ENCODE peak calls at places on chromosome 6, in nine cellular contexts. V is adipocyte, U is esophagus muscularis mucosa, I is A549, M is lower lobe of right lung, B is lung, Y is right atrium auricular region, E is aorta, N is heart right ventricle. W is an unnamed sample.
A peak's percentile ranks its signal among the peaks of the same experiment; 100 is the strongest.

GRCh38 chr6:140623498-140623897 is 1249.0 kb upstream of the CITED2 start:
- DNase-seq in M (no peak), B (no peak), E (no peak), N (no peak), V (peak; percentile 56), Y (no peak), U (no peak), I (peak; percentile 21), W (no peak)

GRCh38 chr6:26465776-26466175 is 8.0 kb downstream of the BTN2A1 start:
- DNase-seq in I (no peak), N (no peak), E (no peak), U (no peak), Y (no peak), B (no peak), M (no peak), V (no peak), W (no peak)

GRCh38 chr6:146885708-146886457 is 287.1 kb downstream of the ADGB start:
- DNase-seq in Y (no peak), B (no peak), E (no peak), U (no peak), V (no peak), I (no peak), N (no peak), M (no peak), W (no peak)

GRCh38 chr6:91646649-91647048 is 1059.8 kb upstream of the MAP3K7 start:
- DNase-seq in M (no peak), I (no peak), N (no peak), B (no peak), U (no peak), E (no peak), Y (no peak), V (no peak), W (no peak)

GRCh38 chr6:140003217-140003616 is 628.8 kb upstream of the CITED2 start:
- DNase-seq in U (no peak), V (peak; percentile 7), M (no peak), N (no peak), E (no peak), B (no peak), I (no peak), Y (no peak), W (no peak)

GRCh38 chr6:27161946-27162603 is 85.4 kb upstream of the PRSS16 start:
- DNase-seq in I (peak; percentile 66), Y (no peak), B (no peak), N (no peak), M (no peak), E (no peak), U (no peak), V (peak; percentile 82), W (no peak)

GRCh38 chr6:27096834-27097511 is 150.5 kb upstream of the PRSS16 start:
- DNase-seq in N (no peak), Y (no peak), M (peak; percentile 66), B (peak; percentile 51), V (peak; percentile 52), I (peak; percentile 87), E (no peak), U (no peak), W (no peak)

GRCh38 chr6:24458134-24458533 is 31.2 kb downstream of the GPLD1 start:
- DNase-seq in U (no peak), N (no peak), V (no peak), B (no peak), M (no peak), I (no peak), E (no peak), Y (no peak), W (no peak)

GRCh38 chr6:107116328-107116892 is 1.1 kb upstream of the BEND3 start:
- DNase-seq in B (peak; percentile 34), V (peak; percentile 36), E (no peak), I (peak; percentile 18), U (no peak), M (peak; percentile 58), Y (no peak), N (no peak), W (no peak)

GRCh38 chr6:162177733-162178132 is 549.8 kb downstream of the PRKN start:
- DNase-seq in U (no peak), I (no peak), M (no peak), B (no peak), N (peak; percentile 47), Y (no peak), E (no peak), V (no peak), W (no peak)

GRCh38 chr6:68651018-68651985 is 16.2 kb downstream of the ADGRB3 start:
- DNase-seq in M (no peak), I (no peak), V (peak; percentile 32), N (no peak), E (no peak), Y (no peak), B (no peak), U (no peak), W (no peak)

GRCh38 chr6:135474362-135474761 is 23.2 kb downstream of the AHI1 start:
- DNase-seq in M (no peak), E (no peak), Y (no peak), B (no peak), U (no peak), I (no peak), V (no peak), N (no peak), W (no peak)

GRCh38 chr6:135475292-135475886 is 22.2 kb downstream of the AHI1 start:
- DNase-seq in Y (no peak), B (no peak), N (no peak), I (no peak), U (no peak), M (no peak), E (no peak), V (peak; percentile 22), W (no peak)

GRCh38 chr6:135481786-135482369 is 15.7 kb downstream of the AHI1 start:
- DNase-seq in B (no peak), V (peak; percentile 51), N (no peak), U (no peak), I (no peak), M (no peak), Y (no peak), E (no peak), W (no peak)

GRCh38 chr6:135478626-135479025 is 18.9 kb downstream of the AHI1 start:
- DNase-seq in V (no peak), Y (no peak), B (no peak), M (no peak), N (no peak), I (no peak), U (no peak), E (no peak), W (no peak)
- H3K9me3 ChIP-seq in V (peaks cover 48% of the 10 kb centered on the region), Y (peaks cover 33% of the 10 kb centered on the region), B (peaks cover 6% of the 10 kb centered on the region), M (peaks cover 27% of the 10 kb centered on the region), N (peaks cover 35% of the 10 kb centered on the region), I (peaks cover 49% of the 10 kb centered on the region), U (peaks cover 25% of the 10 kb centered on the region), E (peaks cover 2% of the 10 kb centered on the region), W (peaks cover 7% of the 10 kb centered on the region)

DNA sequence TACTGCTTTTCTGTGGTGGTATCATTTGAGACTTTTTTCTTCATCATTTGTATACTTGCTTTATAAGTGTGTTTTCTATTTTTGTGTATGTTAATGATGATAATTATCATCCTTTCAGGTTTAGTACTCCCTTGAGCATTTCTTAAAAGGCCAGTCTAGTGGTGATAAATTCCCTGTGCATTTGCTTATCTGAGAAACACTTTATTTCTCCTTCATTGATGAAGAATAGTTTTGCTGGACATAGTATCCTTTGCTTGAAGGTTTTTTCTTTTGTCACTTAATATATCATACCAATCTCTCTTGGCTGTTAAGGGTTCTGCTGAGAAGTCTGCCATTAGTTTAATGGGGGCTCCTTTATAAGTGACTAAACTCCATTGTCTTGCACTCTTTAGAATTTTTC is 123.2 kb upstream of the IRAK1BP1 start:
- DNase-seq in U (no peak), E (no peak), B (no peak), N (no peak), V (no peak), Y (no peak), M (no peak), I (no peak), W (no peak)
- H3K9me3 ChIP-seq in U (peaks cover 18% of the 10 kb centered on the region), E (no peaks in the 10 kb centered on the region), B (peaks cover 3% of the 10 kb centered on the region), N (peaks cover 57% of the 10 kb centered on the region), V (peaks cover 17% of the 10 kb centered on the region), Y (peaks cover 40% of the 10 kb centered on the region), M (peaks cover 29% of the 10 kb centered on the region), I (peaks cover 3% of the 10 kb centered on the region), W (peaks cover 8% of the 10 kb centered on the region)

DNA sequence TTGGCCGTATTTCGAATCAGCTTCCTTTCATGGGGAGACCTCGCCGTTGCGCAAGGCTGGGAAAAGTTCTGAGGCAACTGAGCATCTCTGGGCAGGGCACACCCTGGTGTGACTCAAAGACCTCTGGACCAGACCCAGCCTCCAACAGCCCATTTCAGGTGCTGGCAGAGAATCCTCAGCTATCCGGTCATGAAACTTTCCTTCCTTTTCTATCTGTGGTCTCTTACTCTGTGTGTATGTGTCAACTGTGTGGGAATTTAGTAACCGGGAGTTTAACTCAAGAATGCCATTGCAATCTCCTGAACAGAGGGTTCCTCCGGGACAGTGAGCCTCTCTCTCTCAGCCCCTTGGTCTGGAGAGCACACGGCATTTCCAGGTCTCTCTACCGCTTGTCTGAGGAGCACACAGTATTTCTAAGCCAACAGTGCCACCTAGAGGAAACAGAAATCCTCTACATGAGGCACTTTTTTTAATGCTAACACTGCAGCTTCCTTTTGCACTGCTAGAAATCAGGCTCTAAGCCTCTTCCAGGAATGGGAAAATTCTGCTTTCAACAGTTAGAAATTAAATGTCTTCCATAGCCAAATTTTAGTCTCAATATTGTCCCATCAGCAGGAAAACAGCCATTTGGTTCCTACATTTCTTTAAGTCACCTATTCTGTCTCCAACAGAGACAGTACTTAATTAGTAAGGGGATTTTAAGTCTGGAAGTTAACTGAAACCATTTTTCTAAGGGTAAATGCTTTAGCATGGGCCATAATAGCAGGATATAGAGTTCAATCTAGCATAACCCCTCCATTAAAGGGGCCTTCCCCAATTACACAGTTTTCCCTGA is 32.7 kb downstream of the PLN start:
- DNase-seq in I (peak; percentile 53), U (no peak), B (peak; percentile 39), V (peak; percentile 85), M (no peak), E (no peak), Y (peak; percentile 62), N (peak; percentile 43), W (no peak)
- H3K9me3 ChIP-seq in I (peaks cover 6% of the 10 kb centered on the region), U (peaks cover 31% of the 10 kb centered on the region), B (peaks cover 8% of the 10 kb centered on the region), V (peaks cover 11% of the 10 kb centered on the region), M (peaks cover 18% of the 10 kb centered on the region), E (peaks cover 1% of the 10 kb centered on the region), Y (peaks cover 23% of the 10 kb centered on the region), N (peaks cover 30% of the 10 kb centered on the region), W (peaks cover 10% of the 10 kb centered on the region)

GRCh38 chr6:116049381-116049780 is 11.3 kb downstream of the FRK start:
- DNase-seq in U (no peak), B (no peak), M (no peak), I (no peak), N (no peak), Y (no peak), E (no peak), V (no peak), W (no peak)

GRCh38 chr6:116051244-116051643 is 9.4 kb downstream of the FRK start:
- DNase-seq in Y (no peak), U (no peak), M (no peak), V (no peak), B (no peak), I (no peak), E (no peak), N (no peak), W (no peak)

GRCh38 chr6:116041934-116042333 is 18.8 kb downstream of the FRK start:
- DNase-seq in E (no peak), N (no peak), I (no peak), M (no peak), U (no peak), B (no peak), Y (no peak), V (no peak), W (no peak)

GRCh38 chr6:116046739-116047138 is 14.0 kb downstream of the FRK start:
- DNase-seq in N (no peak), M (no peak), B (no peak), E (no peak), I (no peak), V (no peak), U (no peak), Y (no peak), W (no peak)

GRCh38 chr6:116047173-116047933 is 13.3 kb downstream of the FRK start:
- DNase-seq in N (no peak), I (peak; percentile 32), Y (no peak), M (no peak), V (no peak), B (no peak), U (no peak), E (no peak), W (no peak)
- H3K9me3 ChIP-seq in N (peaks cover 4% of the 10 kb centered on the region), I (no peaks in the 10 kb centered on the region), Y (no peaks in the 10 kb centered on the region), M (peaks cover 9% of the 10 kb centered on the region), V (peaks cover 4% of the 10 kb centered on the region), B (no peaks in the 10 kb centered on the region), U (no peaks in the 10 kb centered on the region), E (no peaks in the 10 kb centered on the region), W (no peaks in the 10 kb centered on the region)

W was measured in vagina.